ENCODE peak calls at places on chromosomes 11 and 22, in eight cellular contexts. One of them, this sample, is unnamed.

GRCh38 chr11:125221499-125221898 is 56.9 kb downstream of the PKNOX2 start:
- DNase-seq in lung: no peak
- DNase-seq in pancreas: no peak
- DNase-seq in K562: no peak
- DNase-seq in tibial artery: no peak
- DNase-seq in CD8-positive, alpha-beta memory T cell: no peak
- DNase-seq in caudate nucleus: no peak
- DNase-seq in dorsolateral prefrontal cortex: no peak
- DNase-seq in this sample: no peak

GRCh38 chr22:39311592-39312400 is 7.6 kb downstream of the RPL3 start:
- DNase-seq in lung: no peak
- DNase-seq in tibial artery: no peak
- DNase-seq in caudate nucleus: no peak
- DNase-seq in CD8-positive, alpha-beta memory T cell: peak
- DNase-seq in dorsolateral prefrontal cortex: no peak
- DNase-seq in pancreas: no peak
- DNase-seq in K562: no peak
- DNase-seq in this sample: no peak

GRCh38 chr11:10125522-10126133 is 168.4 kb downstream of the SBF2 start:
- DNase-seq in dorsolateral prefrontal cortex: no peak
- DNase-seq in tibial artery: no peak
- DNase-seq in caudate nucleus: no peak
- DNase-seq in K562: no peak
- DNase-seq in CD8-positive, alpha-beta memory T cell: no peak
- DNase-seq in lung: no peak
- DNase-seq in pancreas: no peak
- DNase-seq in this sample: no peak

GRCh38 chr11:4544891-4545290 is at the start of gene OR52M1:
- DNase-seq in K562: no peak
- DNase-seq in tibial artery: no peak
- DNase-seq in lung: no peak
- DNase-seq in caudate nucleus: no peak
- DNase-seq in CD8-positive, alpha-beta memory T cell: no peak
- DNase-seq in dorsolateral prefrontal cortex: no peak
- DNase-seq in pancreas: no peak
- DNase-seq in this sample: no peak

GRCh38 chr22:44085743-44086741 is 61.9 kb downstream of the PARVB start:
- DNase-seq in K562: peak
- DNase-seq in tibial artery: no peak
- DNase-seq in pancreas: peak
- DNase-seq in dorsolateral prefrontal cortex: no peak
- DNase-seq in caudate nucleus: no peak
- DNase-seq in CD8-positive, alpha-beta memory T cell: no peak
- DNase-seq in lung: peak
- DNase-seq in this sample: no peak

GRCh38 chr11:74011360-74012071 is 2.6 kb upstream of the UCP3 start:
- DNase-seq in dorsolateral prefrontal cortex: no peak
- DNase-seq in K562: peak
- DNase-seq in tibial artery: no peak
- DNase-seq in lung: no peak
- DNase-seq in caudate nucleus: no peak
- DNase-seq in pancreas: no peak
- DNase-seq in CD8-positive, alpha-beta memory T cell: no peak
- DNase-seq in this sample: no peak

GRCh38 chr22:41482319-41482935 is 13.5 kb downstream of the ACO2 start:
- DNase-seq in tibial artery: no peak
- DNase-seq in K562: no peak
- DNase-seq in caudate nucleus: no peak
- DNase-seq in dorsolateral prefrontal cortex: no peak
- DNase-seq in pancreas: no peak
- DNase-seq in CD8-positive, alpha-beta memory T cell: no peak
- DNase-seq in lung: no peak
- DNase-seq in this sample: no peak

GRCh38 chr22:46738961-46739870 is 1.2 kb upstream of the CERK start:
- DNase-seq in CD8-positive, alpha-beta memory T cell: no peak
- DNase-seq in pancreas: no peak
- DNase-seq in K562: no peak
- DNase-seq in lung: peak
- DNase-seq in dorsolateral prefrontal cortex: no peak
- DNase-seq in tibial artery: peak
- DNase-seq in caudate nucleus: peak
- DNase-seq in this sample: no peak

GRCh38 chr11:6855971-6856542 is 6.8 kb upstream of the OR10A2 start:
- DNase-seq in lung: no peak
- DNase-seq in dorsolateral prefrontal cortex: no peak
- DNase-seq in caudate nucleus: no peak
- DNase-seq in pancreas: no peak
- DNase-seq in tibial artery: no peak
- DNase-seq in CD8-positive, alpha-beta memory T cell: no peak
- DNase-seq in K562: no peak
- DNase-seq in this sample: no peak

GRCh38 chr11:127925430-127925829 is 661.9 kb downstream of the ETS1 start:
- DNase-seq in dorsolateral prefrontal cortex: no peak
- DNase-seq in tibial artery: no peak
- DNase-seq in caudate nucleus: no peak
- DNase-seq in lung: no peak
- DNase-seq in pancreas: no peak
- DNase-seq in K562: no peak
- DNase-seq in CD8-positive, alpha-beta memory T cell: no peak
- DNase-seq in this sample: no peak

GRCh38 chr22:50418624-50419023 is 56.2 kb downstream of the SBF1 start:
- DNase-seq in caudate nucleus: no peak
- DNase-seq in tibial artery: no peak
- DNase-seq in K562: no peak
- DNase-seq in CD8-positive, alpha-beta memory T cell: no peak
- DNase-seq in lung: no peak
- DNase-seq in pancreas: no peak
- DNase-seq in dorsolateral prefrontal cortex: no peak
- DNase-seq in this sample: no peak
- H3K27ac ChIP-seq in caudate nucleus: peak
- H3K27ac ChIP-seq in tibial artery: no peak
- H3K27ac ChIP-seq in K562: no peak
- H3K27ac ChIP-seq in CD8-positive, alpha-beta memory T cell: no peak
- H3K27ac ChIP-seq in lung: no peak
- H3K27ac ChIP-seq in pancreas: no peak
- H3K27ac ChIP-seq in dorsolateral prefrontal cortex: peak
- H3K27ac ChIP-seq in this sample: peak

GRCh38 chr11:13010737-13011342 is 1.7 kb downstream of the RASSF10 start:
- DNase-seq in dorsolateral prefrontal cortex: no peak
- DNase-seq in pancreas: peak
- DNase-seq in lung: peak
- DNase-seq in caudate nucleus: no peak
- DNase-seq in CD8-positive, alpha-beta memory T cell: no peak
- DNase-seq in tibial artery: no peak
- DNase-seq in K562: no peak
- DNase-seq in this sample: no peak

GRCh38 chr11:13011366-13012036 is 2.4 kb downstream of the RASSF10 start:
- DNase-seq in tibial artery: no peak
- DNase-seq in lung: no peak
- DNase-seq in dorsolateral prefrontal cortex: no peak
- DNase-seq in CD8-positive, alpha-beta memory T cell: no peak
- DNase-seq in K562: no peak
- DNase-seq in caudate nucleus: no peak
- DNase-seq in pancreas: no peak
- DNase-seq in this sample: no peak

GRCh38 chr11:13009476-13009920 is 382 bp downstream of the RASSF10 start:
- DNase-seq in tibial artery: no peak
- DNase-seq in pancreas: no peak
- DNase-seq in K562: no peak
- DNase-seq in CD8-positive, alpha-beta memory T cell: no peak
- DNase-seq in lung: no peak
- DNase-seq in caudate nucleus: no peak
- DNase-seq in dorsolateral prefrontal cortex: no peak
- DNase-seq in this sample: no peak

GRCh38 chr11:13008625-13009475 is at the start of gene RASSF10:
- DNase-seq in lung: peak
- DNase-seq in CD8-positive, alpha-beta memory T cell: no peak
- DNase-seq in dorsolateral prefrontal cortex: peak
- DNase-seq in pancreas: peak
- DNase-seq in caudate nucleus: peak
- DNase-seq in tibial artery: no peak
- DNase-seq in K562: no peak
- DNase-seq in this sample: peak

GRCh38 chr11:13009921-13010736 is 1.0 kb downstream of the RASSF10 start:
- DNase-seq in tibial artery: no peak
- DNase-seq in pancreas: peak
- DNase-seq in lung: peak
- DNase-seq in K562: no peak
- DNase-seq in CD8-positive, alpha-beta memory T cell: no peak
- DNase-seq in dorsolateral prefrontal cortex: no peak
- DNase-seq in caudate nucleus: no peak
- DNase-seq in this sample: no peak
- H3K27ac ChIP-seq in tibial artery: no peak
- H3K27ac ChIP-seq in pancreas: no peak
- H3K27ac ChIP-seq in lung: no peak
- H3K27ac ChIP-seq in K562: no peak
- H3K27ac ChIP-seq in CD8-positive, alpha-beta memory T cell: no peak
- H3K27ac ChIP-seq in dorsolateral prefrontal cortex: no peak
- H3K27ac ChIP-seq in caudate nucleus: no peak
- H3K27ac ChIP-seq in this sample: no peak

GRCh38 chr11:78796956-78797355 is 222.3 kb upstream of the NARS2 start:
- DNase-seq in dorsolateral prefrontal cortex: no peak
- DNase-seq in caudate nucleus: no peak
- DNase-seq in tibial artery: no peak
- DNase-seq in K562: no peak
- DNase-seq in CD8-positive, alpha-beta memory T cell: no peak
- DNase-seq in pancreas: peak
- DNase-seq in lung: no peak
- DNase-seq in this sample: no peak
- H3K27ac ChIP-seq in dorsolateral prefrontal cortex: no peak
- H3K27ac ChIP-seq in caudate nucleus: no peak
- H3K27ac ChIP-seq in tibial artery: no peak
- H3K27ac ChIP-seq in K562: no peak
- H3K27ac ChIP-seq in CD8-positive, alpha-beta memory T cell: no peak
- H3K27ac ChIP-seq in pancreas: peak
- H3K27ac ChIP-seq in lung: no peak
- H3K27ac ChIP-seq in this sample: no peak

GRCh38 chr11:11378184-11378940 is 25.3 kb upstream of the CSNK2A3 start:
- DNase-seq in lung: no peak
- DNase-seq in pancreas: no peak
- DNase-seq in K562: no peak
- DNase-seq in tibial artery: no peak
- DNase-seq in caudate nucleus: no peak
- DNase-seq in CD8-positive, alpha-beta memory T cell: no peak
- DNase-seq in dorsolateral prefrontal cortex: no peak
- DNase-seq in this sample: no peak
- H3K27ac ChIP-seq in lung: no peak
- H3K27ac ChIP-seq in pancreas: no peak
- H3K27ac ChIP-seq in K562: no peak
- H3K27ac ChIP-seq in tibial artery: no peak
- H3K27ac ChIP-seq in caudate nucleus: no peak
- H3K27ac ChIP-seq in CD8-positive, alpha-beta memory T cell: no peak
- H3K27ac ChIP-seq in dorsolateral prefrontal cortex: no peak
- H3K27ac ChIP-seq in this sample: no peak

GRCh38 chr11:67242548-67242947 is 23.7 kb upstream of the GRK2 start:
- DNase-seq in pancreas: no peak
- DNase-seq in CD8-positive, alpha-beta memory T cell: no peak
- DNase-seq in lung: no peak
- DNase-seq in dorsolateral prefrontal cortex: no peak
- DNase-seq in caudate nucleus: no peak
- DNase-seq in K562: no peak
- DNase-seq in tibial artery: no peak
- DNase-seq in this sample: no peak
- H3K27ac ChIP-seq in pancreas: no peak
- H3K27ac ChIP-seq in CD8-positive, alpha-beta memory T cell: no peak
- H3K27ac ChIP-seq in lung: no peak
- H3K27ac ChIP-seq in dorsolateral prefrontal cortex: no peak
- H3K27ac ChIP-seq in caudate nucleus: no peak
- H3K27ac ChIP-seq in K562: no peak
- H3K27ac ChIP-seq in tibial artery: no peak
- H3K27ac ChIP-seq in this sample: no peak

DNA sequence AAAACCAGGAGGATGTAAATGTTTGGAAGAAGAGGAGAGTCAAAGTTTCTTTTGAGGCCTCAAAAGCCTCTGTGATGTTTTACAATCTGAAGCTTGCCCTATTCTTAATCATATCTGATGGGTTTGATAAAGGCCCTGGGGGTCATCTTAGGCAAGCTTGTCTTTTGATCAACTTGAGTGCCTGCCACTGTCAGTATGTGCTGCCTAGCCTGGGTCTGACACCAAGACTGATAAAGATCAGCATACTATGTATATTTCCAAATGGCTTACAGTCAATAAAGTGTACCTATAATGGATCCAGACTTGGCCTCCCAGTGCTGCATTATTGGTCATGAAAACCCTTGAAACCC is 12.7 kb downstream of the EHF start:
- DNase-seq in K562: no peak
- DNase-seq in pancreas: no peak
- DNase-seq in CD8-positive, alpha-beta memory T cell: no peak
- DNase-seq in tibial artery: no peak
- DNase-seq in caudate nucleus: no peak
- DNase-seq in dorsolateral prefrontal cortex: no peak
- DNase-seq in lung: no peak
- DNase-seq in this sample: no peak
- H3K27ac ChIP-seq in K562: no peak
- H3K27ac ChIP-seq in pancreas: peak
- H3K27ac ChIP-seq in CD8-positive, alpha-beta memory T cell: no peak
- H3K27ac ChIP-seq in tibial artery: no peak
- H3K27ac ChIP-seq in caudate nucleus: no peak
- H3K27ac ChIP-seq in dorsolateral prefrontal cortex: peak
- H3K27ac ChIP-seq in lung: no peak
- H3K27ac ChIP-seq in this sample: no peak

GRCh38 chr11:46049325-46049860 is 71.9 kb downstream of the PHF21A start:
- DNase-seq in caudate nucleus: no peak
- DNase-seq in dorsolateral prefrontal cortex: no peak
- DNase-seq in pancreas: no peak
- DNase-seq in lung: no peak
- DNase-seq in tibial artery: no peak
- DNase-seq in CD8-positive, alpha-beta memory T cell: no peak
- DNase-seq in K562: no peak
- DNase-seq in this sample: no peak

GRCh38 chr11:46050065-46050464 is 71.2 kb downstream of the PHF21A start:
- DNase-seq in dorsolateral prefrontal cortex: no peak
- DNase-seq in CD8-positive, alpha-beta memory T cell: no peak
- DNase-seq in caudate nucleus: no peak
- DNase-seq in tibial artery: no peak
- DNase-seq in pancreas: no peak
- DNase-seq in K562: no peak
- DNase-seq in lung: peak
- DNase-seq in this sample: no peak

GRCh38 chr11:46050652-46051051 is 70.6 kb downstream of the PHF21A start:
- DNase-seq in pancreas: no peak
- DNase-seq in caudate nucleus: no peak
- DNase-seq in K562: no peak
- DNase-seq in lung: no peak
- DNase-seq in tibial artery: no peak
- DNase-seq in dorsolateral prefrontal cortex: no peak
- DNase-seq in CD8-positive, alpha-beta memory T cell: no peak
- DNase-seq in this sample: no peak

GRCh38 chr11:46048198-46048597 is 73.1 kb downstream of the PHF21A start:
- DNase-seq in K562: no peak
- DNase-seq in lung: no peak
- DNase-seq in dorsolateral prefrontal cortex: no peak
- DNase-seq in caudate nucleus: no peak
- DNase-seq in pancreas: no peak
- DNase-seq in CD8-positive, alpha-beta memory T cell: no peak
- DNase-seq in tibial artery: no peak
- DNase-seq in this sample: no peak

GRCh38 chr11:46051102-46051501 is 70.2 kb downstream of the PHF21A start:
- DNase-seq in tibial artery: no peak
- DNase-seq in lung: no peak
- DNase-seq in K562: no peak
- DNase-seq in dorsolateral prefrontal cortex: no peak
- DNase-seq in pancreas: no peak
- DNase-seq in CD8-positive, alpha-beta memory T cell: no peak
- DNase-seq in caudate nucleus: no peak
- DNase-seq in this sample: no peak
- H3K27ac ChIP-seq in tibial artery: no peak
- H3K27ac ChIP-seq in lung: no peak
- H3K27ac ChIP-seq in K562: no peak
- H3K27ac ChIP-seq in dorsolateral prefrontal cortex: no peak
- H3K27ac ChIP-seq in pancreas: no peak
- H3K27ac ChIP-seq in CD8-positive, alpha-beta memory T cell: no peak
- H3K27ac ChIP-seq in caudate nucleus: no peak
- H3K27ac ChIP-seq in this sample: no peak

GRCh38 chr11:34267440-34267839 is 90.4 kb downstream of the ABTB2 start:
- DNase-seq in lung: no peak
- DNase-seq in caudate nucleus: no peak
- DNase-seq in dorsolateral prefrontal cortex: no peak
- DNase-seq in pancreas: no peak
- DNase-seq in tibial artery: no peak
- DNase-seq in CD8-positive, alpha-beta memory T cell: no peak
- DNase-seq in K562: no peak
- DNase-seq in this sample: no peak
- H3K27ac ChIP-seq in lung: no peak
- H3K27ac ChIP-seq in caudate nucleus: peak
- H3K27ac ChIP-seq in dorsolateral prefrontal cortex: peak
- H3K27ac ChIP-seq in pancreas: peak
- H3K27ac ChIP-seq in tibial artery: peak
- H3K27ac ChIP-seq in CD8-positive, alpha-beta memory T cell: no peak
- H3K27ac ChIP-seq in K562: no peak
- H3K27ac ChIP-seq in this sample: peak

This sample was measured in substantia nigra.